ENCODE peak calls at places on chromosomes 13 and 19, in six cellular contexts. W is prostate gland, Z is hippocampal formation, J is hypothalamus, S is NCI-H524 treated with DMSO at 0.1 percent for 48 hours, L is midbrain. D is an unnamed sample.
A peak's percentile ranks its signal among the peaks of the same experiment; 100 is the strongest.

GRCh38 chr13:97573011-97573410 is 139.0 kb downstream of the RAP2A start:
- DNase-seq in S (peak; percentile 50), Z (no peak), L (no peak), W (no peak), J (no peak), D (no peak)

GRCh38 chr13:23731709-23732108 is 157.5 kb downstream of the MIPEP start:
- DNase-seq in L (no peak), W (no peak), S (no peak), J (no peak), Z (no peak), D (no peak)

GRCh38 chr19:45782820-45783785 is 813 bp upstream of the DMPK start:
- DNase-seq in L (no peak), Z (no peak), J (no peak), W (peak; percentile 65), S (no peak), D (no peak)

GRCh38 chr13:51916419-51916818 is 54.6 kb downstream of the CCDC70 start:
- DNase-seq in Z (no peak), J (no peak), W (no peak), L (no peak), S (no peak), D (no peak)

GRCh38 chr13:97466782-97467181 is 32.8 kb downstream of the RAP2A start:
- DNase-seq in L (no peak), S (no peak), Z (no peak), J (no peak), W (no peak), D (no peak)

GRCh38 chr19:18425515-18426415 is 6.6 kb downstream of the SSBP4 start:
- DNase-seq in L (no peak), Z (peak; percentile 42), S (no peak), J (no peak), W (no peak), D (no peak)

GRCh38 chr19:56837892-56838679 is 2.4 kb downstream of the PEG3 start:
- DNase-seq in L (peak; percentile 83), J (peak; percentile 64), S (no peak), Z (peak; percentile 79), W (peak; percentile 59), D (no peak)

GRCh38 chr19:860481-861098 is 1.1 kb downstream of the CFD start:
- DNase-seq in W (peak; percentile 33), S (no peak), L (no peak), Z (no peak), J (no peak), D (no peak)

GRCh38 chr13:97005631-97006262 is 11.5 kb upstream of the OXGR1 start:
- DNase-seq in Z (no peak), S (no peak), J (no peak), W (no peak), L (no peak), D (no peak)

GRCh38 chr13:102234618-102235017 is 167.2 kb downstream of the FGF14 start:
- DNase-seq in S (no peak), L (no peak), W (no peak), J (no peak), Z (no peak), D (no peak)

GRCh38 chr19:42275103-42275502 is 6.1 kb downstream of the CIC start:
- DNase-seq in Z (no peak), W (no peak), J (no peak), S (no peak), L (no peak), D (no peak)

GRCh38 chr13:114010401-114011101 is 36.7 kb upstream of the C13orf46 start:
- DNase-seq in J (no peak), W (no peak), S (no peak), L (no peak), Z (no peak), D (no peak)

GRCh38 chr19:46295401-46296308 is 1.2 kb upstream of the HIF3A start:
- DNase-seq in J (no peak), W (no peak), Z (no peak), S (peak; percentile 34), L (no peak), D (no peak)

GRCh38 chr13:45278096-45278645 is 62.8 kb downstream of the TPT1 start:
- DNase-seq in L (peak; percentile 9), S (no peak), Z (no peak), W (no peak), J (no peak), D (no peak)

GRCh38 chr13:49693191-49693733 is 2.0 kb upstream of the EBPL start:
- DNase-seq in J (no peak), W (no peak), L (no peak), Z (no peak), S (no peak), D (no peak)

D was measured in amygdala.